ENCODE peak calls at places on chromosomes 12 and 14, in six cellular contexts. I is mammary epithelial cell, D is activated B cell treated with CpG ODN at 0.5 μM for 24 hours, S is fibroblast of the aortic adventitia, U is stomach, G is SK-N-SH. F is an unnamed sample.

GRCh38 chr14:68245146-68246073 is 425.8 kb downstream of the RAD51B start:
- DNase-seq in I (peak), D (no peak), S (peak), U (no peak), G (no peak), F (no peak)

GRCh38 chr14:64095620-64096019 is 198.6 kb downstream of the ESR2 start:
- DNase-seq in I (peak), D (no peak), S (peak), U (no peak), G (no peak), F (no peak)

GRCh38 chr12:10016881-10017280 is 6.5 kb downstream of the CLEC12B start:
- DNase-seq in I (peak), D (no peak), S (peak), U (no peak), G (no peak), F (no peak)

GRCh38 chr12:106999444-106999843 is 12.5 kb upstream of the MTERF2 start:
- DNase-seq in I (peak), D (no peak), S (peak), U (no peak), G (no peak), F (no peak)

GRCh38 chr12:115872919-115873357 is 404.6 kb downstream of the MED13L start:
- DNase-seq in I (peak), D (no peak), S (no peak), U (peak), G (no peak), F (peak)

GRCh38 chr14:74867673-74868072 is 8.3 kb downstream of the PROX2 start:
- DNase-seq in I (no peak), D (no peak), S (peak), U (no peak), G (peak), F (no peak)

GRCh38 chr12:2801044-2801783 is 6.4 kb downstream of the FKBP4 start:
- DNase-seq in I (no peak), D (no peak), S (no peak), U (peak), G (no peak), F (no peak)

GRCh38 chr12:122740351-122740750 is 9.7 kb upstream of the HCAR1 start:
- DNase-seq in I (no peak), D (no peak), S (no peak), U (no peak), G (no peak), F (no peak)

GRCh38 chr12:59736786-59737185 is 141.0 kb downstream of the SLC16A7 start:
- DNase-seq in I (peak), D (no peak), S (peak), U (no peak), G (no peak), F (no peak)

GRCh38 chr12:98635657-98636323 is 8.8 kb downstream of the IKBIP start:
- DNase-seq in I (peak), D (no peak), S (peak), U (no peak), G (no peak), F (no peak)

GRCh38 chr14:93898731-93899130 is 28.4 kb upstream of the FAM181A start:
- DNase-seq in I (no peak), D (no peak), S (no peak), U (no peak), G (no peak), F (no peak)

GRCh38 chr12:96402061-96402460 is 1.8 kb upstream of the CDK17 start:
- DNase-seq in I (no peak), D (no peak), S (no peak), U (no peak), G (no peak), F (no peak)

GRCh38 chr12:109759595-109759994 is 46.0 kb downstream of the FAM222A start:
- DNase-seq in I (no peak), D (peak), S (no peak), U (no peak), G (peak), F (peak)

GRCh38 chr12:89701606-89702206 is 6.9 kb downstream of the ATP2B1 start:
- DNase-seq in I (no peak), D (no peak), S (no peak), U (no peak), G (no peak), F (no peak)

GRCh38 chr12:102740157-102741032 is 176.6 kb downstream of the PAH start:
- DNase-seq in I (peak), D (no peak), S (peak), U (no peak), G (no peak), F (no peak)
- TF ChIP-seq CTCF in I (peak), D (no peak), S (no peak), U (peak), G (peak), F (peak)

GRCh38 chr12:26058308-26058707 is 66.5 kb downstream of the BHLHE41 start:
- DNase-seq in I (no peak), D (no peak), S (no peak), U (no peak), G (no peak), F (no peak)
- TF ChIP-seq CTCF in I (no peak), D (no peak), S (no peak), U (no peak), G (peak), F (peak)

GRCh38 chr12:64039285-64039871 is 182.7 kb downstream of the KICS2 start:
- DNase-seq in I (peak), D (no peak), S (peak), U (peak), G (no peak), F (no peak)
- TF ChIP-seq CTCF in I (peak), D (no peak), S (no peak), U (peak), G (no peak), F (no peak)

DNA sequence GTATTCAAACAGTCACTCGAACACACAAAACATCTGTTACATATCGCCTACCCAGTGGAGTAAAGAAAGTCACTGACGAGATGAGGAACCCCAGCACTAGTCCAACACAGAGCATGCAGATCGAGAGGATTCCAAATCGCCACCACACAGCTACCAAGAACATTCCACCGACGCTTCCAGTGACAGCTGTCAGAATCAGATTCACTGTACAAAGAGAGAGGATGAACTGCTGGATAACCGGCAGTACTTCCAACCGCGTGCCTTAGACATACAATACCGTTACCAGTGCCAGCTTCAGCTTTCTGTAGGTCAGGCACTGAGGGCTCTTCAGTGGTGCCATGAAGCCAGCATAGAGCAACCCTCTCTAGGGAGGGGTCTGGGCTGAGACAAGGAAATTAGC is 34.5 kb downstream of the TM7SF3 start:
- DNase-seq in I (no peak), D (no peak), S (no peak), U (no peak), G (no peak), F (no peak)
- TF ChIP-seq CTCF in I (no peak), D (no peak), S (no peak), U (no peak), G (no peak), F (no peak)

GRCh38 chr14:103543140-103543539 is 14.1 kb downstream of the TRMT61A start:
- DNase-seq in I (no peak), D (no peak), S (no peak), U (no peak), G (peak), F (no peak)

GRCh38 chr14:103543721-103544626 is 15.0 kb downstream of the TRMT61A start:
- DNase-seq in I (no peak), D (no peak), S (no peak), U (no peak), G (peak), F (no peak)

GRCh38 chr14:103541494-103541943 is 12.5 kb downstream of the TRMT61A start:
- DNase-seq in I (no peak), D (no peak), S (no peak), U (no peak), G (no peak), F (no peak)

GRCh38 chr14:103541944-103542544 is 13.0 kb downstream of the TRMT61A start:
- DNase-seq in I (no peak), D (no peak), S (no peak), U (no peak), G (no peak), F (no peak)

GRCh38 chr14:103542545-103543088 is 13.6 kb downstream of the TRMT61A start:
- DNase-seq in I (no peak), D (no peak), S (no peak), U (peak), G (peak), F (peak)
- TF ChIP-seq CTCF in I (no peak), D (no peak), S (no peak), U (no peak), G (no peak), F (no peak)

GRCh38 chr14:100723135-100723883 is 3.4 kb upstream of the DLK1 start:
- DNase-seq in I (no peak), D (no peak), S (no peak), U (no peak), G (no peak), F (no peak)

GRCh38 chr14:100722367-100722766 is 4.3 kb upstream of the DLK1 start:
- DNase-seq in I (no peak), D (no peak), S (no peak), U (no peak), G (no peak), F (no peak)

GRCh38 chr14:100719976-100720520 is 6.6 kb upstream of the DLK1 start:
- DNase-seq in I (no peak), D (no peak), S (no peak), U (no peak), G (peak), F (no peak)

GRCh38 chr14:100724061-100724460 is 2.6 kb upstream of the DLK1 start:
- DNase-seq in I (no peak), D (no peak), S (no peak), U (no peak), G (no peak), F (no peak)

DNA sequence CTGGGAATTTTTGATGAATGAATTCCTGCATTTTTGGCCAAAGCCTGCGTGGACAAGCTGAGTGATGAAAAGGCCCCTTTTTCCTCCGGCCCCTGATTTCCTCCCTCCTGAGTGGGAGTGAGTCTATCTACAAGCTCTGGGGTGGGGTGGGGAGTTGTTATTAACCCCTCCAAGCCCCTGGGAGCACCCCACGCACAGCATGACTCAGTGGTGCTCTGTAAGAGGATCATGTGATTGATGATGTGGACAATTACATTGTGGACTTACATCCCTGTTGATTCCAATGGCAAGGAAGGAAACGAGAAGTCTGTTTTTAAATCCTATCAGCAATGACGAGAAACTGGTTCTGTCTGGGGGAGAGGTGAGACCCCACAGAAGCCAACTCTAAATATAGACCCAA is 5.1 kb upstream of the DLK1 start:
- DNase-seq in I (no peak), D (no peak), S (no peak), U (no peak), G (no peak), F (no peak)
- TF ChIP-seq CTCF in I (no peak), D (no peak), S (no peak), U (no peak), G (no peak), F (no peak)

GRCh38 chr14:73775339-73776193 is 61.4 kb upstream of the PNMA1 start:
- DNase-seq in I (no peak), D (no peak), S (no peak), U (no peak), G (no peak), F (no peak)

GRCh38 chr14:73776194-73776537 is 62.0 kb upstream of the PNMA1 start:
- DNase-seq in I (no peak), D (no peak), S (peak), U (no peak), G (no peak), F (no peak)

GRCh38 chr14:73773441-73774243 is 59.5 kb upstream of the PNMA1 start:
- DNase-seq in I (no peak), D (no peak), S (no peak), U (no peak), G (no peak), F (no peak)

GRCh38 chr14:73774244-73774575 is 60.0 kb upstream of the PNMA1 start:
- DNase-seq in I (no peak), D (no peak), S (no peak), U (no peak), G (no peak), F (no peak)

GRCh38 chr14:73774671-73775070 is 60.5 kb upstream of the PNMA1 start:
- DNase-seq in I (no peak), D (no peak), S (no peak), U (no peak), G (no peak), F (no peak)
- TF ChIP-seq CTCF in I (no peak), D (no peak), S (no peak), U (no peak), G (no peak), F (no peak)

GRCh38 chr12:116996058-116996457 is 85.3 kb downstream of the FBXW8 start:
- DNase-seq in I (no peak), D (no peak), S (peak), U (no peak), G (no peak), F (no peak)

GRCh38 chr12:116990329-116990728 is 79.6 kb downstream of the FBXW8 start:
- DNase-seq in I (no peak), D (no peak), S (no peak), U (no peak), G (no peak), F (no peak)

GRCh38 chr12:116996648-116997047 is 85.9 kb downstream of the FBXW8 start:
- DNase-seq in I (no peak), D (no peak), S (peak), U (no peak), G (peak), F (no peak)

GRCh38 chr12:116990971-116991966 is 80.5 kb downstream of the FBXW8 start:
- DNase-seq in I (no peak), D (no peak), S (peak), U (no peak), G (no peak), F (no peak)
- TF ChIP-seq CTCF in I (no peak), D (no peak), S (no peak), U (no peak), G (no peak), F (no peak)

GRCh38 chr14:80977103-80977728 is 21.8 kb downstream of the TSHR start:
- DNase-seq in I (no peak), D (no peak), S (no peak), U (no peak), G (no peak), F (no peak)
- TF ChIP-seq CTCF in I (peak), D (no peak), S (no peak), U (no peak), G (no peak), F (peak)

F was measured in progenitor cell of endocrine pancreas.